ENCODE peak calls at places on chromosome 16, in ten cellular contexts. Y, N, A, X, W, S, M, F, Z and O are unnamed samples.

GRCh38 chr16:70750893-70751467 is 50.0 kb downstream of the VAC14 start:
- DNase-seq in Y (no peak), N (no peak), A (peak), X (peak), W (no peak), S (peak), M (no peak), F (no peak), Z (no peak), O (peak)

GRCh38 chr16:66432429-66432828 is 5.3 kb downstream of the BEAN1 start:
- DNase-seq in Y (no peak), N (no peak), A (no peak), X (no peak), W (no peak), S (no peak), M (no peak), F (no peak), Z (no peak), O (no peak)

GRCh38 chr16:1469693-1470201 is 5.1 kb downstream of the CLCN7 start:
- DNase-seq in Y (no peak), N (no peak), A (peak), X (no peak), W (no peak), S (no peak), M (no peak), F (no peak), Z (no peak), O (peak)

GRCh38 chr16:52203096-52203495 is 343.8 kb downstream of the TOX3 start:
- DNase-seq in Y (no peak), N (no peak), A (peak), X (no peak), W (no peak), S (no peak), M (no peak), F (no peak), Z (no peak), O (no peak)

GRCh38 chr16:4353675-4354074 is 2.6 kb upstream of the PAM16 start:
- DNase-seq in Y (no peak), N (no peak), A (no peak), X (no peak), W (no peak), S (no peak), M (no peak), F (no peak), Z (no peak), O (no peak)

GRCh38 chr16:87203060-87203656 is 114.0 kb downstream of the C16orf95 start:
- DNase-seq in Y (peak), N (no peak), A (peak), X (peak), W (peak), S (no peak), M (no peak), F (peak), Z (peak), O (peak)

GRCh38 chr16:84768061-84768797 is 51.6 kb upstream of the CRISPLD2 start:
- DNase-seq in Y (no peak), N (no peak), A (no peak), X (no peak), W (no peak), S (no peak), M (no peak), F (no peak), Z (no peak), O (no peak)

GRCh38 chr16:89268987-89269735 is 51.7 kb downstream of the ZNF778 start:
- DNase-seq in Y (no peak), N (no peak), A (no peak), X (peak), W (no peak), S (peak), M (no peak), F (no peak), Z (no peak), O (no peak)

GRCh38 chr16:73527191-73527590 is 479.3 kb upstream of the ZFHX3 start:
- DNase-seq in Y (no peak), N (no peak), A (peak), X (peak), W (no peak), S (no peak), M (no peak), F (no peak), Z (no peak), O (no peak)

GRCh38 chr16:49010879-49011278 is 270.8 kb downstream of the CBLN1 start:
- DNase-seq in Y (no peak), N (no peak), A (no peak), X (no peak), W (no peak), S (no peak), M (no peak), F (no peak), Z (no peak), O (no peak)

GRCh38 chr16:12265168-12265567 is 288.6 kb downstream of the SNX29 start:
- DNase-seq in Y (no peak), N (no peak), A (no peak), X (no peak), W (no peak), S (no peak), M (no peak), F (no peak), Z (no peak), O (no peak)

GRCh38 chr16:13307861-13308260 is 406.5 kb downstream of the SHISA9 start:
- DNase-seq in Y (no peak), N (no peak), A (peak), X (peak), W (no peak), S (no peak), M (no peak), F (no peak), Z (no peak), O (no peak)

GRCh38 chr16:87384162-87384999 is 805 bp upstream of the FBXO31 start:
- DNase-seq in Y (peak), N (no peak), A (peak), X (no peak), W (no peak), S (no peak), M (peak), F (no peak), Z (peak), O (peak)

GRCh38 chr16:87068751-87069150 is 248.4 kb downstream of the C16orf95 start:
- DNase-seq in Y (no peak), N (no peak), A (no peak), X (no peak), W (no peak), S (no peak), M (no peak), F (no peak), Z (no peak), O (no peak)

GRCh38 chr16:12869681-12870427 is 31.5 kb upstream of the SHISA9 start:
- DNase-seq in Y (no peak), N (no peak), A (peak), X (peak), W (no peak), S (no peak), M (no peak), F (no peak), Z (no peak), O (no peak)

GRCh38 chr16:79647586-79647985 is 47.0 kb upstream of the MAF start:
- DNase-seq in Y (no peak), N (no peak), A (peak), X (peak), W (no peak), S (no peak), M (no peak), F (no peak), Z (no peak), O (no peak)

GRCh38 chr16:54266363-54266955 is 20.1 kb downstream of the IRX3 start:
- DNase-seq in Y (no peak), N (no peak), A (no peak), X (no peak), W (no peak), S (no peak), M (no peak), F (no peak), Z (no peak), O (no peak)

GRCh38 chr16:85402910-85403692 is 210.0 kb upstream of the GSE1 start:
- DNase-seq in Y (no peak), N (no peak), A (no peak), X (peak), W (no peak), S (peak), M (no peak), F (no peak), Z (peak), O (peak)

GRCh38 chr16:19578378-19578851 is 22.9 kb downstream of the VPS35L start:
- DNase-seq in Y (peak), N (no peak), A (no peak), X (no peak), W (no peak), S (no peak), M (no peak), F (no peak), Z (no peak), O (no peak)

GRCh38 chr16:67926181-67926742 is 5.4 kb downstream of the CTRL start:
- DNase-seq in Y (peak), N (peak), A (no peak), X (no peak), W (no peak), S (no peak), M (no peak), F (no peak), Z (no peak), O (peak)